ENCODE peak calls at places on chromosomes 7 and 10, in seven cellular contexts. Q is neuronal stem cell, X is aorta, K is A549, G is right cardiac atrium, C is upper lobe of left lung, N is astrocyte. E is an unnamed sample.

GRCh38 chr10:12177642-12178041 is 18.0 kb downstream of the NUDT5 start:
- DNase-seq in C (no peak), X (no peak), Q (no peak), G (no peak), N (peak; percentile 25), K (no peak), E (no peak)

GRCh38 chr10:119371704-119372663 is 164.6 kb downstream of the GRK5 start:
- DNase-seq in Q (no peak), G (peak; percentile 37), K (no peak), X (no peak), C (no peak), N (no peak), E (no peak)

GRCh38 chr10:79144341-79145173 is 75.8 kb downstream of the ZMIZ1 start:
- DNase-seq in X (no peak), G (no peak), C (no peak), N (peak; percentile 83), K (no peak), Q (no peak), E (no peak)

GRCh38 chr7:108129018-108129965 is 869 bp downstream of the LAMB4 start:
- DNase-seq in N (no peak), Q (no peak), K (no peak), C (no peak), X (no peak), G (no peak), E (no peak)

GRCh38 chr7:2710256-2710655 is 22.3 kb downstream of the AMZ1 start:
- DNase-seq in X (no peak), K (no peak), Q (no peak), N (no peak), G (no peak), C (no peak), E (no peak)

GRCh38 chr7:109641445-109641844 is 1071.8 kb downstream of the DNAJB9 start:
- DNase-seq in G (no peak), Q (no peak), K (peak; percentile 11), N (no peak), X (no peak), C (no peak), E (no peak)

GRCh38 chr10:131971591-131971990 is 10.1 kb downstream of the BNIP3 start:
- DNase-seq in X (no peak), N (no peak), G (no peak), K (no peak), Q (no peak), C (no peak), E (no peak)

GRCh38 chr7:157011333-157012112 is 1.1 kb upstream of the MNX1 start:
- DNase-seq in X (peak; percentile 70), N (no peak), G (no peak), C (peak; percentile 45), K (no peak), Q (no peak), E (no peak)

GRCh38 chr7:65307651-65308299 is 65.9 kb upstream of the ZNF92 start:
- DNase-seq in G (no peak), X (no peak), Q (peak; percentile 71), K (peak; percentile 67), N (peak; percentile 38), C (no peak), E (peak; percentile 20)

GRCh38 chr10:5976689-5977470 is 463 bp downstream of the IL15RA start:
- DNase-seq in C (peak; percentile 93), G (peak; percentile 84), X (peak; percentile 84), K (peak; percentile 55), Q (no peak), N (peak; percentile 46), E (peak; percentile 60)

GRCh38 chr7:40232242-40232929 is 97.6 kb downstream of the SUGCT start:
- DNase-seq in K (peak; percentile 56), G (no peak), C (no peak), X (no peak), N (peak; percentile 61), Q (peak; percentile 26), E (no peak)

GRCh38 chr10:60572511-60573194 is 183.0 kb upstream of the ANK3 start:
- DNase-seq in N (peak; percentile 83), G (peak; percentile 53), X (no peak), Q (peak; percentile 18), C (no peak), K (no peak), E (no peak)

GRCh38 chr7:151392426-151392825 is 17.4 kb downstream of the WDR86 start:
- DNase-seq in X (no peak), C (peak; percentile 80), K (no peak), Q (no peak), N (no peak), G (peak; percentile 46), E (peak; percentile 54)

GRCh38 chr7:1457949-1458675 is 1.2 kb downstream of the MICALL2 start:
- DNase-seq in X (no peak), Q (no peak), G (no peak), C (no peak), K (no peak), N (no peak), E (no peak)

GRCh38 chr10:70494536-70494935 is 16.0 kb downstream of the PALD1 start:
- DNase-seq in C (no peak), G (no peak), X (no peak), Q (no peak), K (no peak), N (no peak), E (no peak)

GRCh38 chr10:29254123-29255046 is 34.5 kb upstream of the LYZL1 start:
- DNase-seq in C (no peak), X (no peak), Q (peak; percentile 67), G (peak; percentile 80), N (peak; percentile 73), K (peak; percentile 17), E (no peak)

GRCh38 chr7:12550956-12551355 is 19.6 kb upstream of the SCIN start:
- DNase-seq in G (no peak), Q (no peak), C (no peak), X (no peak), N (peak; percentile 85), K (no peak), E (no peak)

GRCh38 chr10:48526371-48526821 is 78.5 kb downstream of the ARHGAP22 start:
- DNase-seq in G (no peak), X (no peak), C (no peak), K (no peak), N (peak; percentile 92), Q (peak; percentile 36), E (no peak)

GRCh38 chr7:131225619-131226101 is 102.0 kb upstream of the MKLN1 start:
- DNase-seq in X (peak; percentile 79), C (no peak), K (peak; percentile 98), Q (no peak), N (peak; percentile 51), G (peak; percentile 72), E (peak; percentile 37)

GRCh38 chr7:28608766-28609165 is 196.4 kb downstream of the CREB5 start:
- DNase-seq in Q (no peak), G (no peak), K (no peak), X (no peak), C (no peak), N (no peak), E (no peak)

GRCh38 chr7:28609608-28610007 is 197.3 kb downstream of the CREB5 start:
- DNase-seq in C (no peak), G (no peak), N (no peak), K (no peak), X (no peak), Q (no peak), E (peak; percentile 57)

GRCh38 chr7:28607179-28607578 is 194.9 kb downstream of the CREB5 start:
- DNase-seq in Q (no peak), C (no peak), N (no peak), G (no peak), X (no peak), K (no peak), E (no peak)

GRCh38 chr7:28607799-28608198 is 195.5 kb downstream of the CREB5 start:
- DNase-seq in C (no peak), Q (no peak), X (no peak), N (no peak), G (no peak), K (no peak), E (no peak)

GRCh38 chr7:28608226-28608625 is 195.9 kb downstream of the CREB5 start:
- DNase-seq in X (no peak), C (no peak), Q (no peak), K (no peak), G (no peak), N (no peak), E (no peak)
- H3K27ac ChIP-seq in X (no peak overlapping the region), C (no peak overlapping the region), Q (no peak overlapping the region), K (no peak overlapping the region), G (no peak overlapping the region), N (no peak overlapping the region), E (no peak overlapping the region)

GRCh38 chr10:13840036-13840435 is 253.3 kb downstream of the PRPF18 start:
- DNase-seq in G (no peak), C (no peak), X (no peak), K (no peak), N (no peak), Q (no peak), E (no peak)
- H3K27ac ChIP-seq in G (no peak overlapping the region), C (no peak overlapping the region), X (no peak overlapping the region), K (no peak overlapping the region), N (peak overlapping the region; percentile 85), Q (no peak overlapping the region), E (peak overlapping the region; percentile 39)

GRCh38 chr7:70177166-70177565 is 578.9 kb downstream of the AUTS2 start:
- DNase-seq in Q (no peak), G (no peak), C (no peak), K (no peak), N (peak; percentile 62), X (no peak), E (no peak)

GRCh38 chr7:70178787-70179186 is 580.5 kb downstream of the AUTS2 start:
- DNase-seq in K (peak; percentile 58), X (no peak), Q (no peak), N (peak; percentile 65), G (no peak), C (no peak), E (no peak)

GRCh38 chr7:70182516-70182915 is 584.2 kb downstream of the AUTS2 start:
- DNase-seq in K (no peak), C (no peak), Q (no peak), N (no peak), G (no peak), X (no peak), E (no peak)

GRCh38 chr7:70183278-70183677 is 585.0 kb downstream of the AUTS2 start:
- DNase-seq in C (no peak), Q (no peak), N (no peak), G (no peak), K (no peak), X (no peak), E (no peak)

DNA sequence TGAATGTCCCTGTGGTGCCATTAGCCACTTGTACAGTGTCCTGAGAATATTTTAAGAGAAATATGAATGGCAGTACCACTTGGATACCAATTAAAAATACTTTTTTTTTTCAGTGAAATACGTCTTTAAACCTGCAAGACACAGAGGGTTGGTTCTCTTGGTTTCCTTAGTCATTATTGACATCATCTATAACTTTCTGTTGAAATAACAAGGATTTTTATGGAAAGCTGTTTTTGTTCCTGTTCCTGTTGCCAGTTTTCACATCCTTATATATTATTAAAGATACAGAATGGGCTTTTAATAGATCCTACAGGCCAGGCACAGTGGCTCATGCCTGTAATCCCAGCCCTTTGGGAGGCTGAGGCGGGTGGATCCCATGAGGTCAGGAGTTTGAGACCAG is 579.9 kb downstream of the AUTS2 start:
- DNase-seq in Q (no peak), C (no peak), N (no peak), G (no peak), X (no peak), K (no peak), E (no peak)
- H3K27ac ChIP-seq in Q (no peak overlapping the region), C (no peak overlapping the region), N (no peak overlapping the region), G (no peak overlapping the region), X (no peak overlapping the region), K (no peak overlapping the region), E (no peak overlapping the region)

DNA sequence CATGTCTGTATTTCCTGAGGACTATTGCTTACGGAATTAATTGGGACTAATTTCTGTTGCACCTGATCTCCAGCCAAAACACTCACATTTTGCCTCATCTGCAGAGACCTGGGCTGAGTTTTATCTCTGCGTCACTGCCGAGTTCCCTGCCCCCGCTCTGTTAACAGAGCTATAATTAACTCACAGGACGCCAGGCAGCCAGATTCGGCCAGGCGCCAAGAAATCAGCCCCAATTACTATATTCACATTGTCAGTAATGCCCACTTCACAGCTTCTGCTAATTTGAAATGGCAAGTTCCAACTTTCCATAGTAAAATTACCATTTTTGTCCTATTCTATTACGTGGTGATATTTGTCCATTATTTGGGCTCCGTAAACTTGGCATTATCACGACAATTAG is 130.5 kb downstream of the CUX1 start:
- DNase-seq in K (no peak), Q (no peak), G (peak; percentile 90), N (peak; percentile 47), C (no peak), X (peak; percentile 90), E (peak; percentile 83)
- H3K27ac ChIP-seq in K (peak overlapping the region; percentile 43), Q (no peak overlapping the region), G (peak overlapping the region; percentile 47), N (no peak overlapping the region), C (no peak overlapping the region), X (no peak overlapping the region), E (peak overlapping the region; percentile 80)

E was measured in psoas muscle.